ENCODE peak calls at places on chromosomes 3 and 15, in eight cellular contexts. A is stimulated activated CD4-positive, alpha-beta T cell treated with anti-CD3 and anti-CD28 coated beads, TNF-alpha, amount 100 ng/mL, for 48 hours; Y is AG08396; S is NCI-H2029 treated with DMSO at 0.1 percent for 48 hours; Z is activated B cell treated with CpG ODN at 0.5 μM for 24 hours; D is fibroblast of the conjunctiva; J is esophagus muscularis mucosa; M is foreskin fibroblast. Q is an unnamed sample.
A peak's percentile ranks its signal among the peaks of the same experiment; 100 is the strongest.

GRCh38 chr15:40445411-40446055 is 4.8 kb downstream of the BAHD1 start:
- DNase-seq in A (no peak), Y (peak; percentile 54), S (no peak), Z (no peak), D (peak; percentile 12), J (no peak), M (peak; percentile 74), Q (no peak)

GRCh38 chr15:37087050-37087691 is 13.2 kb downstream of the MEIS2 start:
- DNase-seq in A (no peak), Y (no peak), S (no peak), Z (no peak), D (no peak), J (no peak), M (no peak), Q (no peak)

GRCh38 chr3:64814360-64814759 is 126.6 kb upstream of the ADAMTS9 start:
- DNase-seq in A (no peak), Y (no peak), S (no peak), Z (no peak), D (no peak), J (no peak), M (no peak), Q (no peak)

GRCh38 chr3:52890735-52891134 is 6.6 kb downstream of the STIMATE start:
- DNase-seq in A (no peak), Y (no peak), S (no peak), Z (no peak), D (no peak), J (no peak), M (peak; percentile 50), Q (no peak)

GRCh38 chr3:42119558-42120355 is 28.6 kb downstream of the TRAK1 start:
- DNase-seq in A (no peak), Y (no peak), S (no peak), Z (no peak), D (no peak), J (no peak), M (no peak), Q (no peak)

GRCh38 chr3:88896026-88896425 is 211.4 kb upstream of the EPHA3 start:
- DNase-seq in A (no peak), Y (no peak), S (no peak), Z (no peak), D (no peak), J (no peak), M (no peak), Q (no peak)

GRCh38 chr3:153429821-153430220 is 267.8 kb downstream of the RAP2B start:
- DNase-seq in A (no peak), Y (no peak), S (no peak), Z (no peak), D (no peak), J (no peak), M (peak; percentile 10), Q (no peak)

GRCh38 chr15:88769161-88769971 is 33.9 kb upstream of the ACAN start:
- DNase-seq in A (no peak), Y (no peak), S (no peak), Z (no peak), D (no peak), J (peak; percentile 60), M (peak; percentile 18), Q (no peak)

GRCh38 chr15:68617001-68617400 is 38.2 kb downstream of the CORO2B start:
- DNase-seq in A (no peak), Y (no peak), S (no peak), Z (no peak), D (no peak), J (no peak), M (peak; percentile 64), Q (no peak)

GRCh38 chr15:84398763-84399701 is 163.5 kb downstream of the GOLGA6L4 start:
- DNase-seq in A (no peak), Y (no peak), S (no peak), Z (no peak), D (no peak), J (peak; percentile 84), M (no peak), Q (no peak)

GRCh38 chr3:31142139-31142538 is 247.7 kb upstream of the GADL1 start:
- DNase-seq in A (no peak), Y (no peak), S (no peak), Z (no peak), D (no peak), J (no peak), M (no peak), Q (no peak)

GRCh38 chr3:155441026-155441425 is 147.5 kb upstream of the STRIT1 start:
- DNase-seq in A (no peak), Y (no peak), S (no peak), Z (no peak), D (no peak), J (peak; percentile 0), M (no peak), Q (no peak)

GRCh38 chr15:27589260-27589659 is 509.9 kb downstream of the OCA2 start:
- DNase-seq in A (no peak), Y (no peak), S (no peak), Z (no peak), D (no peak), J (peak; percentile 77), M (peak; percentile 6), Q (no peak)

GRCh38 chr3:64049832-64050231 is 26.5 kb upstream of the PSMD6 start:
- DNase-seq in A (no peak), Y (no peak), S (no peak), Z (no peak), D (no peak), J (no peak), M (no peak), Q (no peak)

GRCh38 chr3:52268036-52268435 is 10.4 kb downstream of the WDR82 start:
- DNase-seq in A (no peak), Y (no peak), S (no peak), Z (no peak), D (no peak), J (no peak), M (no peak), Q (no peak)

GRCh38 chr3:71120012-71120411 is 463.5 kb downstream of the FOXP1 start:
- DNase-seq in A (no peak), Y (no peak), S (no peak), Z (no peak), D (no peak), J (no peak), M (no peak), Q (no peak)

GRCh38 chr3:101868534-101869464 is 19.5 kb downstream of the NFKBIZ start:
- DNase-seq in A (no peak), Y (no peak), S (no peak), Z (no peak), D (no peak), J (no peak), M (peak; percentile 36), Q (no peak)

GRCh38 chr3:177284383-177284881 is 87.2 kb upstream of the TBL1XR1 start:
- DNase-seq in A (peak; percentile 23), Y (no peak), S (peak; percentile 71), Z (no peak), D (peak; percentile 84), J (no peak), M (peak; percentile 76), Q (no peak)

GRCh38 chr3:141421639-141422319 is 53.5 kb downstream of the ZBTB38 start:
- DNase-seq in A (no peak), Y (no peak), S (no peak), Z (no peak), D (no peak), J (no peak), M (peak; percentile 77), Q (no peak)

GRCh38 chr3:141498592-141499223 is 11.9 kb downstream of the RASA2 start:
- DNase-seq in A (peak; percentile 77), Y (no peak), S (no peak), Z (peak; percentile 58), D (no peak), J (no peak), M (no peak), Q (peak; percentile 85)

GRCh38 chr3:156161172-156161571 is 40.8 kb downstream of the KCNAB1 start:
- DNase-seq in A (no peak), Y (no peak), S (no peak), Z (no peak), D (no peak), J (peak; percentile 72), M (peak; percentile 45), Q (no peak)

GRCh38 chr3:25663324-25664065 is 1.2 kb downstream of the TOP2B start:
- DNase-seq in A (no peak), Y (no peak), S (peak; percentile 44), Z (no peak), D (no peak), J (no peak), M (peak; percentile 51), Q (peak; percentile 18)

GRCh38 chr3:84547207-84547606 is 411.6 kb upstream of the CADM2 start:
- DNase-seq in A (no peak), Y (no peak), S (no peak), Z (no peak), D (no peak), J (no peak), M (no peak), Q (no peak)

GRCh38 chr3:175070946-175071345 is 211.8 kb downstream of the NAALADL2 start:
- DNase-seq in A (no peak), Y (no peak), S (no peak), Z (no peak), D (no peak), J (no peak), M (no peak), Q (no peak)

GRCh38 chr3:95172549-95172948 is 1109.7 kb downstream of the NSUN3 start:
- DNase-seq in A (no peak), Y (no peak), S (peak; percentile 18), Z (no peak), D (no peak), J (no peak), M (no peak), Q (no peak)

GRCh38 chr3:188889070-188889491 is 282.7 kb upstream of the TPRG1 start:
- DNase-seq in A (no peak), Y (no peak), S (no peak), Z (no peak), D (no peak), J (no peak), M (no peak), Q (no peak)

GRCh38 chr3:136070953-136071949 is 105.7 kb downstream of the PPP2R3A start:
- DNase-seq in A (no peak), Y (peak; percentile 9), S (no peak), Z (no peak), D (no peak), J (no peak), M (peak; percentile 79), Q (no peak)

GRCh38 chr3:53056442-53056841 is 10.6 kb upstream of the SFMBT1 start:
- DNase-seq in A (no peak), Y (no peak), S (no peak), Z (no peak), D (no peak), J (no peak), M (no peak), Q (no peak)

GRCh38 chr3:130010556-130010955 is 36.0 kb downstream of the TRH start:
- DNase-seq in A (no peak), Y (no peak), S (no peak), Z (no peak), D (no peak), J (no peak), M (no peak), Q (no peak)

GRCh38 chr3:62605413-62606068 is 232.2 kb upstream of the FEZF2 start:
- DNase-seq in A (no peak), Y (no peak), S (no peak), Z (no peak), D (no peak), J (no peak), M (no peak), Q (no peak)

GRCh38 chr3:176566757-176567156 is 630.5 kb downstream of the TBL1XR1 start:
- DNase-seq in A (no peak), Y (no peak), S (no peak), Z (no peak), D (no peak), J (no peak), M (peak; percentile 47), Q (no peak)

GRCh38 chr3:24683090-24683489 is 188.4 kb upstream of the THRB start:
- DNase-seq in A (no peak), Y (no peak), S (no peak), Z (no peak), D (no peak), J (no peak), M (peak; percentile 31), Q (no peak)

GRCh38 chr15:101048191-101049011 is 129.2 kb downstream of the LRRK1 start:
- DNase-seq in A (no peak), Y (no peak), S (no peak), Z (peak; percentile 5), D (no peak), J (peak; percentile 86), M (no peak), Q (no peak)

GRCh38 chr3:195715583-195716266 is 5.1 kb upstream of the MUC20 start:
- DNase-seq in A (peak; percentile 48), Y (no peak), S (no peak), Z (no peak), D (no peak), J (no peak), M (peak; percentile 69), Q (no peak)

Q was measured in SIG-M5.